ENCODE peak calls at places on chromosome 14, in seven cellular contexts. One of them, this sample, is unnamed.
A peak's percentile ranks its signal among the peaks of the same experiment; 100 is the strongest.

GRCh38 chr14:31051023-31051422 is 24.8 kb upstream of the STRN3 start:
- DNase-seq in transverse colon: no peak
- DNase-seq in sigmoid colon: no peak
- DNase-seq in SK-N-SH: no peak
- DNase-seq in K562: no peak
- DNase-seq in suprapubic skin: no peak
- DNase-seq in HepG2: no peak
- DNase-seq in this sample: no peak

GRCh38 chr14:57299511-57299910 is 30.7 kb downstream of the AP5M1 start:
- DNase-seq in transverse colon: no peak
- DNase-seq in sigmoid colon: no peak
- DNase-seq in SK-N-SH: no peak
- DNase-seq in K562: no peak
- DNase-seq in suprapubic skin: no peak
- DNase-seq in HepG2: no peak
- DNase-seq in this sample: no peak

GRCh38 chr14:34324363-34324795 is 137.7 kb downstream of the SPTSSA start:
- DNase-seq in transverse colon: peak; percentile 12
- DNase-seq in sigmoid colon: no peak
- DNase-seq in SK-N-SH: peak; percentile 52
- DNase-seq in K562: peak; percentile 38
- DNase-seq in suprapubic skin: no peak
- DNase-seq in HepG2: peak; percentile 71
- DNase-seq in this sample: no peak

GRCh38 chr14:24634158-24634557 is at the start of gene GZMB:
- DNase-seq in transverse colon: peak; percentile 19
- DNase-seq in sigmoid colon: no peak
- DNase-seq in SK-N-SH: no peak
- DNase-seq in K562: no peak
- DNase-seq in suprapubic skin: no peak
- DNase-seq in HepG2: no peak
- DNase-seq in this sample: peak; percentile 40

GRCh38 chr14:96567289-96567899 is 65.2 kb downstream of the PAPOLA start:
- DNase-seq in transverse colon: no peak
- DNase-seq in sigmoid colon: no peak
- DNase-seq in SK-N-SH: no peak
- DNase-seq in K562: no peak
- DNase-seq in suprapubic skin: no peak
- DNase-seq in HepG2: peak; percentile 21
- DNase-seq in this sample: no peak

GRCh38 chr14:96146131-96146771 is 58.4 kb upstream of the BDKRB2 start:
- DNase-seq in transverse colon: no peak
- DNase-seq in sigmoid colon: peak; percentile 77
- DNase-seq in SK-N-SH: no peak
- DNase-seq in K562: no peak
- DNase-seq in suprapubic skin: no peak
- DNase-seq in HepG2: no peak
- DNase-seq in this sample: peak; percentile 61

GRCh38 chr14:71139058-71139946 is 232.0 kb downstream of the PCNX1 start:
- DNase-seq in transverse colon: peak; percentile 61
- DNase-seq in sigmoid colon: no peak
- DNase-seq in SK-N-SH: peak; percentile 85
- DNase-seq in K562: peak; percentile 67
- DNase-seq in suprapubic skin: no peak
- DNase-seq in HepG2: peak; percentile 31
- DNase-seq in this sample: peak; percentile 54

GRCh38 chr14:104587641-104588040 is 8.1 kb downstream of the C14orf180 start:
- DNase-seq in transverse colon: no peak
- DNase-seq in sigmoid colon: no peak
- DNase-seq in SK-N-SH: peak; percentile 71
- DNase-seq in K562: peak; percentile 65
- DNase-seq in suprapubic skin: no peak
- DNase-seq in HepG2: no peak
- DNase-seq in this sample: no peak

GRCh38 chr14:43399289-43399688 is 1107.8 kb downstream of the FSCB start:
- DNase-seq in transverse colon: no peak
- DNase-seq in sigmoid colon: no peak
- DNase-seq in SK-N-SH: no peak
- DNase-seq in K562: no peak
- DNase-seq in suprapubic skin: no peak
- DNase-seq in HepG2: no peak
- DNase-seq in this sample: no peak

GRCh38 chr14:72550513-72550912 is 343.4 kb downstream of the DPF3 start:
- DNase-seq in transverse colon: no peak
- DNase-seq in sigmoid colon: peak; percentile 1
- DNase-seq in SK-N-SH: no peak
- DNase-seq in K562: no peak
- DNase-seq in suprapubic skin: no peak
- DNase-seq in HepG2: no peak
- DNase-seq in this sample: no peak

GRCh38 chr14:104563742-104564615 is 15.6 kb upstream of the C14orf180 start:
- DNase-seq in transverse colon: peak; percentile 71
- DNase-seq in sigmoid colon: peak; percentile 81
- DNase-seq in SK-N-SH: peak; percentile 98
- DNase-seq in K562: peak; percentile 78
- DNase-seq in suprapubic skin: no peak
- DNase-seq in HepG2: peak; percentile 18
- DNase-seq in this sample: peak; percentile 75

GRCh38 chr14:85438001-85438400 is 91.9 kb upstream of the FLRT2 start:
- DNase-seq in transverse colon: no peak
- DNase-seq in sigmoid colon: no peak
- DNase-seq in SK-N-SH: no peak
- DNase-seq in K562: no peak
- DNase-seq in suprapubic skin: no peak
- DNase-seq in HepG2: no peak
- DNase-seq in this sample: no peak

GRCh38 chr14:36363704-36364103 is 43.3 kb upstream of the MBIP start:
- DNase-seq in transverse colon: no peak
- DNase-seq in sigmoid colon: no peak
- DNase-seq in SK-N-SH: no peak
- DNase-seq in K562: no peak
- DNase-seq in suprapubic skin: no peak
- DNase-seq in HepG2: no peak
- DNase-seq in this sample: no peak

GRCh38 chr14:60220084-60220483 is 28.9 kb upstream of the PPM1A start:
- DNase-seq in transverse colon: no peak
- DNase-seq in sigmoid colon: no peak
- DNase-seq in SK-N-SH: no peak
- DNase-seq in K562: no peak
- DNase-seq in suprapubic skin: no peak
- DNase-seq in HepG2: no peak
- DNase-seq in this sample: no peak

GRCh38 chr14:95620659-95621059 is 65.6 kb upstream of the TCL1B start:
- DNase-seq in transverse colon: no peak
- DNase-seq in sigmoid colon: no peak
- DNase-seq in SK-N-SH: no peak
- DNase-seq in K562: peak; percentile 26
- DNase-seq in suprapubic skin: no peak
- DNase-seq in HepG2: no peak
- DNase-seq in this sample: no peak

GRCh38 chr14:75454963-75455546 is 27.2 kb downstream of the JDP2 start:
- DNase-seq in transverse colon: peak; percentile 53
- DNase-seq in sigmoid colon: peak; percentile 89
- DNase-seq in SK-N-SH: peak; percentile 50
- DNase-seq in K562: peak; percentile 13
- DNase-seq in suprapubic skin: no peak
- DNase-seq in HepG2: peak; percentile 15
- DNase-seq in this sample: peak; percentile 65

GRCh38 chr14:29217813-29218450 is 451.3 kb downstream of the FOXG1 start:
- DNase-seq in transverse colon: no peak
- DNase-seq in sigmoid colon: no peak
- DNase-seq in SK-N-SH: no peak
- DNase-seq in K562: no peak
- DNase-seq in suprapubic skin: no peak
- DNase-seq in HepG2: peak; percentile 12
- DNase-seq in this sample: no peak

GRCh38 chr14:103879570-103880333 is 32.4 kb upstream of the PPP1R13B start:
- DNase-seq in transverse colon: peak; percentile 84
- DNase-seq in sigmoid colon: no peak
- DNase-seq in SK-N-SH: peak; percentile 51
- DNase-seq in K562: peak; percentile 25
- DNase-seq in suprapubic skin: no peak
- DNase-seq in HepG2: peak; percentile 97
- DNase-seq in this sample: peak; percentile 91

GRCh38 chr14:105187116-105187515 is 6.0 kb upstream of the NUDT14 start:
- DNase-seq in transverse colon: no peak
- DNase-seq in sigmoid colon: no peak
- DNase-seq in SK-N-SH: no peak
- DNase-seq in K562: no peak
- DNase-seq in suprapubic skin: no peak
- DNase-seq in HepG2: no peak
- DNase-seq in this sample: no peak

GRCh38 chr14:91305650-91306431 is 61.3 kb upstream of the GPR68 start:
- DNase-seq in transverse colon: no peak
- DNase-seq in sigmoid colon: no peak
- DNase-seq in SK-N-SH: no peak
- DNase-seq in K562: no peak
- DNase-seq in suprapubic skin: no peak
- DNase-seq in HepG2: no peak
- DNase-seq in this sample: no peak

GRCh38 chr14:59254146-59254910 is 65.9 kb downstream of the DAAM1 start:
- DNase-seq in transverse colon: peak; percentile 62
- DNase-seq in sigmoid colon: peak; percentile 90
- DNase-seq in SK-N-SH: peak; percentile 16
- DNase-seq in K562: no peak
- DNase-seq in suprapubic skin: no peak
- DNase-seq in HepG2: no peak
- DNase-seq in this sample: peak; percentile 31

GRCh38 chr14:24734917-24735500 is 101.0 kb upstream of the GZMB start:
- DNase-seq in transverse colon: peak; percentile 33
- DNase-seq in sigmoid colon: no peak
- DNase-seq in SK-N-SH: peak; percentile 14
- DNase-seq in K562: peak; percentile 43
- DNase-seq in suprapubic skin: no peak
- DNase-seq in HepG2: peak; percentile 86
- DNase-seq in this sample: peak; percentile 30

GRCh38 chr14:73500360-73500759 is 9.6 kb downstream of the RIOX1 start:
- DNase-seq in transverse colon: no peak
- DNase-seq in sigmoid colon: no peak
- DNase-seq in SK-N-SH: no peak
- DNase-seq in K562: no peak
- DNase-seq in suprapubic skin: no peak
- DNase-seq in HepG2: no peak
- DNase-seq in this sample: no peak

GRCh38 chr14:32507029-32507984 is 178.2 kb downstream of the AKAP6 start:
- DNase-seq in transverse colon: no peak
- DNase-seq in sigmoid colon: no peak
- DNase-seq in SK-N-SH: no peak
- DNase-seq in K562: no peak
- DNase-seq in suprapubic skin: no peak
- DNase-seq in HepG2: no peak
- DNase-seq in this sample: no peak

GRCh38 chr14:95481391-95482022 is 34.9 kb downstream of the SYNE3 start:
- DNase-seq in transverse colon: no peak
- DNase-seq in sigmoid colon: no peak
- DNase-seq in SK-N-SH: peak; percentile 69
- DNase-seq in K562: no peak
- DNase-seq in suprapubic skin: no peak
- DNase-seq in HepG2: no peak
- DNase-seq in this sample: no peak

GRCh38 chr14:77660754-77661153 is 44.3 kb upstream of the SPTLC2 start:
- DNase-seq in transverse colon: no peak
- DNase-seq in sigmoid colon: no peak
- DNase-seq in SK-N-SH: peak; percentile 37
- DNase-seq in K562: no peak
- DNase-seq in suprapubic skin: no peak
- DNase-seq in HepG2: no peak
- DNase-seq in this sample: no peak

GRCh38 chr14:99190696-99191662 is 81.0 kb downstream of the BCL11B start:
- DNase-seq in transverse colon: no peak
- DNase-seq in sigmoid colon: no peak
- DNase-seq in SK-N-SH: no peak
- DNase-seq in K562: no peak
- DNase-seq in suprapubic skin: no peak
- DNase-seq in HepG2: no peak
- DNase-seq in this sample: no peak
- H3K4me3 ChIP-seq in transverse colon: peak overlapping the region; percentile 18
- H3K4me3 ChIP-seq in sigmoid colon: peak overlapping the region; percentile 50
- H3K4me3 ChIP-seq in SK-N-SH: no peak overlapping the region
- H3K4me3 ChIP-seq in K562: no peak overlapping the region
- H3K4me3 ChIP-seq in suprapubic skin: peak overlapping the region; percentile 43
- H3K4me3 ChIP-seq in HepG2: no peak overlapping the region
- H3K4me3 ChIP-seq in this sample: peak overlapping the region; percentile 39

DNA sequence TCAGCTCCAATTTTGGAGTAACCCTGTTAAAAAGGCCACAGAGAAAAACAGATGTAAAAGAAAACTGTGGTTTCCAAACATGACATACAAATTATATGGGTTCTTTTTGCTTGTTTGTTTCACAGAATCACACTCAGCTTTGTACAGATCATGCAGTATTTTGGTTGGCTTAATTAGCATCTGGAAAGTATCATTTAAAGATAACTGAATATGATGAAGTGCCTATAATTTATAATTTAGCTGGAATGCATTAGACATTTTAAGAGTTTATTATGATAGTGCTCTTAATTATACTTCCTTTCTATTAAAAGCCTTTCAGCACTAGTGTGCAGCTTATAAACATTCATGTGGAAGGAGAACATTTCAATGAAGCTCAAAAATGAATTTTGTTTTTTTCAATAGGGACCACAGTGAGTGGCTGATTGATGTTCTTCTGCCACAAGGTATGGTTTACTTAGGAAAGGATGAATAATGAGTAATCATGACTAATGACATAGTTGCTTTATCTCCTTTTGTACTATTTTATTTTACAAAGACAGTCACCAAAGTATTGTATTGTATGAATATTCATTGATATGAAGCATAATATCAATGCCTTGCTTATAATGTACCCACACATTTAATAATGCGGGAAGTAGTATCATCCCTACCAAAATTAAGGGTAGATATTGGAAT is 98.3 kb downstream of the UNC79 start:
- DNase-seq in transverse colon: no peak
- DNase-seq in sigmoid colon: no peak
- DNase-seq in SK-N-SH: peak; percentile 13
- DNase-seq in K562: no peak
- DNase-seq in suprapubic skin: no peak
- DNase-seq in HepG2: no peak
- DNase-seq in this sample: no peak
- TF ChIP-seq POLR2AphosphoS5 in transverse colon: no peak
- TF ChIP-seq POLR2AphosphoS5 in sigmoid colon: no peak
- TF ChIP-seq POLR2AphosphoS5 in SK-N-SH: no peak
- TF ChIP-seq POLR2AphosphoS5 in K562: no peak
- TF ChIP-seq POLR2AphosphoS5 in suprapubic skin: no peak
- TF ChIP-seq POLR2AphosphoS5 in HepG2: no peak
- TF ChIP-seq POLR2AphosphoS5 in this sample: no peak

GRCh38 chr14:53458368-53458814 is 305.3 kb upstream of the DDHD1 start:
- DNase-seq in transverse colon: no peak
- DNase-seq in sigmoid colon: no peak
- DNase-seq in SK-N-SH: no peak
- DNase-seq in K562: no peak
- DNase-seq in suprapubic skin: no peak
- DNase-seq in HepG2: peak; percentile 96
- DNase-seq in this sample: no peak
- TF ChIP-seq EP300 in transverse colon: no peak
- TF ChIP-seq EP300 in sigmoid colon: no peak
- TF ChIP-seq EP300 in SK-N-SH: no peak
- TF ChIP-seq EP300 in K562: no peak
- TF ChIP-seq EP300 in suprapubic skin: no peak
- TF ChIP-seq EP300 in HepG2: peak; percentile 65
- TF ChIP-seq EP300 in this sample: no peak

DNA sequence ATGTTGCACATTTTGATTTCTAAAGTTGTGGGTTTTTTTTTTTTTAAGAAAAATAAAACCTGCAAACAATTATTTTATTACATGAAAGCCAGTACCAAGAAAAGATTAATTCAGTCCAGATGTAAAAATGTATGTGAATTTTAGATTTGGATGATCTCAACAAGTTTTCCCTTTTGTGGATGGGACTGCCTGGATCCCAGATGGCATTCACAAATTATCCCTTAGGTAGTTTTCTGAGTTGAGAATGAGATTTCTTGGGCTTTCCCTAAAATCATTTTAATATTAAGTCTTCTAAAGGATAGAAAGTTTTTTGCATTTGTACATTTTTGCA is 2.8 kb downstream of the FRMD6 start:
- DNase-seq in transverse colon: no peak
- DNase-seq in sigmoid colon: no peak
- DNase-seq in SK-N-SH: peak; percentile 45
- DNase-seq in K562: no peak
- DNase-seq in suprapubic skin: no peak
- DNase-seq in HepG2: no peak
- DNase-seq in this sample: no peak
- H3K4me3 ChIP-seq in transverse colon: no peak overlapping the region
- H3K4me3 ChIP-seq in sigmoid colon: peak overlapping the region; percentile 85
- H3K4me3 ChIP-seq in SK-N-SH: peak overlapping the region; percentile 95
- H3K4me3 ChIP-seq in K562: no peak overlapping the region
- H3K4me3 ChIP-seq in suprapubic skin: peak overlapping the region; percentile 94
- H3K4me3 ChIP-seq in HepG2: no peak overlapping the region
- H3K4me3 ChIP-seq in this sample: no peak overlapping the region